ENCODE peak calls at places on chromosomes 4 and X, in eight cellular contexts. V is WTC11, Y is HFFc6, Q is Right ventricle myocardium inferior, J is activated gamma-delta T cell treated with Interleukin-2 at 50 U/mL for 16 hours, F is T-helper 9 cell, G is dermis microvascular lymphatic vessel endothelial cell, B is T follicular helper cell. R is an unnamed sample.

GRCh38 chrX:9122504-9123245 is 88.7 kb upstream of the FAM9B start:
- DNase-seq in B (no peak), Q (no peak), J (no peak), G (no peak), V (no peak), F (no peak), Y (peak), R (no peak)

GRCh38 chr4:172104534-172104933 is 291.3 kb downstream of the GALNTL6 start:
- DNase-seq in F (no peak), G (no peak), Q (no peak), J (no peak), V (no peak), B (no peak), Y (peak), R (no peak)

GRCh38 chr4:181245326-181245725 is 997.9 kb upstream of the TENM3 start:
- DNase-seq in Y (no peak), B (no peak), V (no peak), F (no peak), J (no peak), Q (no peak), G (no peak), R (no peak)

GRCh38 chr4:81052119-81053068 is 21.9 kb downstream of the BMP3 start:
- DNase-seq in Q (no peak), B (peak), F (peak), V (peak), Y (peak), J (peak), G (peak), R (no peak)

GRCh38 chr4:42411803-42412202 is 14.5 kb downstream of the SHISA3 start:
- DNase-seq in F (no peak), Q (no peak), G (no peak), Y (no peak), V (no peak), B (no peak), J (no peak), R (no peak)

GRCh38 chr4:142314183-142314582 is 531.9 kb downstream of the INPP4B start:
- DNase-seq in F (no peak), Q (no peak), B (no peak), G (no peak), J (no peak), Y (no peak), V (no peak), R (no peak)

GRCh38 chrX:38170556-38170955 is 50.1 kb downstream of the SRPX start:
- DNase-seq in J (no peak), F (no peak), G (no peak), Y (no peak), B (no peak), V (no peak), Q (no peak), R (no peak)

GRCh38 chrX:134570899-134571298 is 87.4 kb downstream of the PLAC1 start:
- DNase-seq in Q (no peak), V (no peak), G (no peak), F (no peak), Y (no peak), J (no peak), B (no peak), R (no peak)

GRCh38 chr4:153166971-153167501 is 37.2 kb upstream of the TRIM2 start:
- DNase-seq in Q (no peak), Y (no peak), G (no peak), F (no peak), J (no peak), B (no peak), V (no peak), R (no peak)

GRCh38 chr4:30770049-30770549 is 49.9 kb downstream of the PCDH7 start:
- DNase-seq in Y (no peak), B (no peak), Q (no peak), F (no peak), J (no peak), V (no peak), G (no peak), R (no peak)

GRCh38 chrX:23578079-23578478 is 89.2 kb upstream of the PRDX4 start:
- DNase-seq in B (no peak), J (no peak), G (no peak), V (no peak), F (no peak), Q (no peak), Y (peak), R (no peak)

GRCh38 chr4:163875327-163875726 is 380.8 kb downstream of the TMA16 start:
- DNase-seq in Y (no peak), G (no peak), F (no peak), V (no peak), Q (no peak), J (no peak), B (no peak), R (no peak)

GRCh38 chr4:8156617-8157016 is 2.0 kb downstream of the ABLIM2 start:
- DNase-seq in F (no peak), J (no peak), Q (peak), B (no peak), Y (no peak), V (no peak), G (peak), R (no peak)